ENCODE peak calls at places on chromosomes 6 and 20, in four cellular contexts. P, Z, U and Y are unnamed samples.

GRCh38 chr6:154403803-154404202 is 47.2 kb upstream of the IPCEF1 start:
- DNase-seq in P (peak; percentile 0), U (no peak), Z (peak; percentile 70), Y (no peak)

GRCh38 chr6:41257369-41258195 is 28.9 kb downstream of the TREM1 start:
- DNase-seq in P (peak; percentile 3), Z (peak; percentile 73), U (no peak), Y (no peak)

GRCh38 chr6:90458353-90459224 is 128.3 kb downstream of the MAP3K7 start:
- DNase-seq in Z (no peak), U (no peak), P (no peak), Y (no peak)

GRCh38 chr6:116439572-116439971 is 21.6 kb upstream of the CALHM6 start:
- DNase-seq in P (no peak), Z (no peak), U (no peak), Y (no peak)

GRCh38 chr6:12523726-12524125 is 192.8 kb upstream of the PHACTR1 start:
- DNase-seq in U (no peak), Z (no peak), P (no peak), Y (no peak)

GRCh38 chr6:125224236-125224861 is 70.8 kb downstream of the TPD52L1 start:
- DNase-seq in Z (no peak), U (no peak), P (no peak), Y (no peak)

GRCh38 chr20:44187054-44187762 is at the start of gene JPH2:
- DNase-seq in P (peak; percentile 20), Z (peak; percentile 92), U (no peak), Y (no peak)

GRCh38 chr6:95804847-95805541 is 210.8 kb upstream of the FUT9 start:
- DNase-seq in P (no peak), U (no peak), Z (no peak), Y (no peak)

GRCh38 chr6:159979136-159979874 is 10.4 kb downstream of the IGF2R start:
- DNase-seq in Z (no peak), U (no peak), P (peak; percentile 95), Y (peak; percentile 98)

GRCh38 chr20:32807706-32808105 is 12.0 kb upstream of the MAPRE1 start:
- DNase-seq in Z (no peak), U (no peak), P (no peak), Y (no peak)

GRCh38 chr20:50338479-50339195 is 148.0 kb downstream of the CEBPB start:
- DNase-seq in Z (peak; percentile 61), P (peak; percentile 94), U (no peak), Y (peak; percentile 89)

GRCh38 chr6:43771210-43771857 is 1.3 kb downstream of the VEGFA start:
- DNase-seq in Z (peak; percentile 86), P (peak; percentile 24), U (peak; percentile 87), Y (peak; percentile 84)

GRCh38 chr20:58147628-58148370 is 80.7 kb downstream of the ANKRD60 start:
- DNase-seq in U (no peak), P (no peak), Z (no peak), Y (peak; percentile 12)

GRCh38 chr20:50415516-50416268 is 94.5 kb upstream of the PTPN1 start:
- DNase-seq in U (peak; percentile 99), P (no peak), Z (peak; percentile 100), Y (no peak)

GRCh38 chr6:34090935-34091334 is 55.0 kb downstream of the GRM4 start:
- DNase-seq in P (no peak), U (no peak), Z (no peak), Y (no peak)

GRCh38 chr20:41654884-41655283 is 36.7 kb upstream of the CHD6 start:
- DNase-seq in P (no peak), Z (no peak), U (no peak), Y (peak; percentile 48)

GRCh38 chr20:15763344-15763743 is 809.9 kb downstream of the KIF16B start:
- DNase-seq in U (no peak), P (no peak), Z (no peak), Y (no peak)

GRCh38 chr6:87944541-87944954 is 103.1 kb upstream of the SPACA1 start:
- DNase-seq in Z (no peak), P (no peak), U (no peak), Y (peak; percentile 14)

GRCh38 chr20:8250539-8251200 is 118.6 kb downstream of the PLCB1 start:
- DNase-seq in P (no peak), U (no peak), Z (no peak), Y (no peak)

GRCh38 chr20:20709858-20710257 is 2.6 kb downstream of the RALGAPA2 start:
- DNase-seq in U (no peak), P (no peak), Z (no peak), Y (no peak)

GRCh38 chr6:142523485-142523884 is 221.7 kb downstream of the ADGRG6 start:
- DNase-seq in U (no peak), Z (no peak), P (no peak), Y (no peak)

GRCh38 chr20:48823960-48824497 is 3.8 kb downstream of the PREX1 start:
- DNase-seq in P (peak; percentile 58), Z (no peak), U (no peak), Y (peak; percentile 83)

GRCh38 chr6:95518630-95519227 is 58.6 kb upstream of the MANEA start:
- DNase-seq in U (no peak), P (no peak), Z (no peak), Y (no peak)

GRCh38 chr6:119230160-119230559 is 119.4 kb downstream of the MAN1A1 start:
- DNase-seq in P (no peak), U (no peak), Z (no peak), Y (no peak)